ENCODE peak calls at places on chromosomes 13 and 19, in six cellular contexts. One of them, this sample, is unnamed.

GRCh38 chr13:68808456-68808855 is 1299.2 kb upstream of the ATXN8OS start:
- DNase-seq in endothelial cell of umbilical vein: no peak
- DNase-seq in H1: no peak
- DNase-seq in WTC11: no peak
- DNase-seq in HepG2: no peak
- DNase-seq in A549: no peak
- DNase-seq in this sample: no peak

GRCh38 chr19:12788682-12789097 is 2.6 kb upstream of the JUNB start:
- DNase-seq in A549: no peak
- DNase-seq in H1: no peak
- DNase-seq in endothelial cell of umbilical vein: peak
- DNase-seq in HepG2: peak
- DNase-seq in WTC11: peak
- DNase-seq in this sample: no peak

GRCh38 chr19:369256-369655 is 24.7 kb upstream of the MIER2 start:
- DNase-seq in HepG2: no peak
- DNase-seq in endothelial cell of umbilical vein: no peak
- DNase-seq in H1: no peak
- DNase-seq in WTC11: no peak
- DNase-seq in A549: no peak
- DNase-seq in this sample: no peak

GRCh38 chr19:2188708-2189385 is 25.1 kb downstream of the DOT1L start:
- DNase-seq in HepG2: no peak
- DNase-seq in H1: no peak
- DNase-seq in WTC11: no peak
- DNase-seq in A549: no peak
- DNase-seq in endothelial cell of umbilical vein: no peak
- DNase-seq in this sample: no peak

GRCh38 chr19:10603084-10603872 is 16.2 kb upstream of the AP1M2 start:
- DNase-seq in H1: peak
- DNase-seq in A549: no peak
- DNase-seq in HepG2: no peak
- DNase-seq in WTC11: peak
- DNase-seq in endothelial cell of umbilical vein: peak
- DNase-seq in this sample: peak

GRCh38 chr13:76696370-76696769 is 189.8 kb downstream of the KCTD12 start:
- DNase-seq in A549: no peak
- DNase-seq in H1: no peak
- DNase-seq in WTC11: no peak
- DNase-seq in endothelial cell of umbilical vein: no peak
- DNase-seq in HepG2: peak
- DNase-seq in this sample: no peak

GRCh38 chr19:2634960-2635359 is 67.5 kb downstream of the GNG7 start:
- DNase-seq in A549: no peak
- DNase-seq in HepG2: no peak
- DNase-seq in endothelial cell of umbilical vein: no peak
- DNase-seq in H1: no peak
- DNase-seq in WTC11: no peak
- DNase-seq in this sample: no peak

GRCh38 chr19:28485300-28485699 is 727.7 kb downstream of the UQCRFS1 start:
- DNase-seq in HepG2: no peak
- DNase-seq in endothelial cell of umbilical vein: no peak
- DNase-seq in A549: no peak
- DNase-seq in WTC11: no peak
- DNase-seq in H1: no peak
- DNase-seq in this sample: no peak

GRCh38 chr13:60511637-60512036 is 114.6 kb downstream of the TDRD3 start:
- DNase-seq in endothelial cell of umbilical vein: no peak
- DNase-seq in A549: no peak
- DNase-seq in HepG2: no peak
- DNase-seq in H1: no peak
- DNase-seq in WTC11: no peak
- DNase-seq in this sample: no peak

GRCh38 chr19:18867199-18867598 is 28.8 kb downstream of the CERS1 start:
- DNase-seq in HepG2: no peak
- DNase-seq in A549: no peak
- DNase-seq in endothelial cell of umbilical vein: no peak
- DNase-seq in H1: no peak
- DNase-seq in WTC11: no peak
- DNase-seq in this sample: no peak

GRCh38 chr19:18869231-18869575 is 26.8 kb downstream of the CERS1 start:
- DNase-seq in H1: peak
- DNase-seq in HepG2: no peak
- DNase-seq in WTC11: peak
- DNase-seq in A549: no peak
- DNase-seq in endothelial cell of umbilical vein: no peak
- DNase-seq in this sample: no peak

GRCh38 chr19:18869781-18870530 is 26.0 kb downstream of the CERS1 start:
- DNase-seq in endothelial cell of umbilical vein: no peak
- DNase-seq in WTC11: peak
- DNase-seq in H1: peak
- DNase-seq in A549: no peak
- DNase-seq in HepG2: no peak
- DNase-seq in this sample: no peak

GRCh38 chr19:18867751-18868150 is 28.2 kb downstream of the CERS1 start:
- DNase-seq in endothelial cell of umbilical vein: no peak
- DNase-seq in H1: no peak
- DNase-seq in HepG2: no peak
- DNase-seq in WTC11: no peak
- DNase-seq in A549: no peak
- DNase-seq in this sample: no peak

DNA sequence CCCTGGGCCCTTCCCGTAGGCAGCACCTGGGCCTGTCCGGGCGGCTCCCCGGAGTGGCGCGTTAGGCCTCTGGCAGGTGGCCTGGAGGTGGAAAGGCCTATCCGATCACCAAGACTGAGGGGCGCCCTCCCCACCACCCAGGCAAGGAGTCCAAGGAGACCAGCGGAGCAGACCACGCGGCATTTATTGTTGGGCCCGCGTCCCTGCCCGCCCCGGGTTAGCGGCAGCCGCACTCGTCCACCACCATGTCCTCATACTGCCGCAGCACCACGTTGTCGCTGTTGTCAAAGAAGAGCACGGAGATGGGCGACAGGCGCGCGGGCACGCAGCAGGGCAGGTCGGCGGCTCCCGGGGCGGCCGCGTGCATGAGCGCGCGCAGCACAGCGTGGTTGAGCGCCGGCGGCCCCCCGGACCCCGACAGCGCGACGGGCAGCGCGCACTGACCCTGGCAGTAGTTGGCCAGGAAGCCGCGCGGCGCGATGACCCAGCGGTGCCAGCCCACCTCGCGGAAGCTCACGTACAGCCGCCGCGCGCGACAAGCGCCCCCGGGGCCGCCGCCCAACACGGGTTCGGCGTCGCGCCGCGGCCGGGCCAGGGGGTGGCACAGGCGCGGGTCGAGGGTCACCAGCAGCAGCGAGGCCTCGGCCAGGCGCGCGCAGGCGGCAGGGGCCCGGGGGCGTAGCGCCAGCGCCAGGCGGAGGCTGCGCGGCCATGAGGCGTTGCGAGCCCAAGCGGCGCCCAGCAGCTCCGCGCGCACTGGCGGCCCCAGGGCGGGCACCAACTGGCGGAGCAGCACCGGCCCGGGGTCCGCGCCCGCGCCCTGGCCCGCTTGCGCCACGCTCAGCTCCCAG is 27.4 kb downstream of the CERS1 start:
- DNase-seq in HepG2: no peak
- DNase-seq in WTC11: peak
- DNase-seq in endothelial cell of umbilical vein: no peak
- DNase-seq in H1: no peak
- DNase-seq in A549: no peak
- DNase-seq in this sample: no peak
- TF ChIP-seq JUN in HepG2: no peak
- TF ChIP-seq JUN in WTC11: no peak
- TF ChIP-seq JUN in endothelial cell of umbilical vein: no peak
- TF ChIP-seq JUN in H1: no peak
- TF ChIP-seq JUN in A549: no peak
- TF ChIP-seq JUN in this sample: no peak

GRCh38 chr13:40986328-40986856 is 32.7 kb downstream of the ELF1 start:
- DNase-seq in HepG2: peak
- DNase-seq in WTC11: no peak
- DNase-seq in endothelial cell of umbilical vein: no peak
- DNase-seq in A549: no peak
- DNase-seq in H1: no peak
- DNase-seq in this sample: no peak
- TF ChIP-seq JUN in HepG2: no peak
- TF ChIP-seq JUN in WTC11: no peak
- TF ChIP-seq JUN in endothelial cell of umbilical vein: no peak
- TF ChIP-seq JUN in A549: no peak
- TF ChIP-seq JUN in H1: no peak
- TF ChIP-seq JUN in this sample: no peak

DNA sequence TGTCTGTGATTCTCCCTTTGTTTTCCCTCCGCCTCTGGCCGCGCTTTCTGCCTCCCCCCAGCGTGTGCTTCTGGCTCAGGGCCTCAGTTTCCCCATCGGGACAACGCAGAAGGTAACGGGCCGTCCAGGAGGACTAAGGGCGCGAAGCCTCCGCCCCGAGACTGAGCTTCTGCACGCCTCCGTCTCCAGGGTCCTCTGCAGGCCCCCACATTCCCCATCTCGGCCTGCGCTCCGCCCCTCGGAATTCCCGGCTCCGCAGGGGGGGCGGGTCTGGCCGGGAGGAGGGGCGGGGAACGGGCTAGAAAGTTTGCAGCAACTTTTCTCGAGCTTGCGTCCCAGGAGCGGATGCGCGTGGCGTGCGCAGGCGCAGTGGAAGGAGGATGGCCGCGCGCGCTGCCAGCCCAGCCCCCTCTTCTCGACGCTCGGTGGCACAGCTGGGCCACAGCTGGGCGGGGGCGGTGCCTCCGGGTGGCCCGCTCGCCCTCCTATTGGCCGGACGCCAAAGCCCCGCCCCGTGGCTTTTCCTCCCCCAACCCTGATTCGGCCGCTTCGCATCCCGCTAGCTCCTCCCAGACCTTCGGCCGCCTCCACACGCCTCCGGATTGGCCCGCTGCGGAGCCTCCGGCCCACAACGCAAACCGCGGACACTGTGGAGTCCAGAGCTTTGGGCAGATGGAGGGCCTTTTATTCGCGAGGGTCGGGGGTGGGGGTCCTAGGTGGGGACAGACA is at the start of gene SIX5:
- DNase-seq in H1: peak
- DNase-seq in endothelial cell of umbilical vein: peak
- DNase-seq in WTC11: peak
- DNase-seq in A549: peak
- DNase-seq in HepG2: peak
- DNase-seq in this sample: peak
- TF ChIP-seq JUN in H1: no peak
- TF ChIP-seq JUN in endothelial cell of umbilical vein: no peak
- TF ChIP-seq JUN in WTC11: no peak
- TF ChIP-seq JUN in A549: peak
- TF ChIP-seq JUN in HepG2: no peak
- TF ChIP-seq JUN in this sample: no peak

DNA sequence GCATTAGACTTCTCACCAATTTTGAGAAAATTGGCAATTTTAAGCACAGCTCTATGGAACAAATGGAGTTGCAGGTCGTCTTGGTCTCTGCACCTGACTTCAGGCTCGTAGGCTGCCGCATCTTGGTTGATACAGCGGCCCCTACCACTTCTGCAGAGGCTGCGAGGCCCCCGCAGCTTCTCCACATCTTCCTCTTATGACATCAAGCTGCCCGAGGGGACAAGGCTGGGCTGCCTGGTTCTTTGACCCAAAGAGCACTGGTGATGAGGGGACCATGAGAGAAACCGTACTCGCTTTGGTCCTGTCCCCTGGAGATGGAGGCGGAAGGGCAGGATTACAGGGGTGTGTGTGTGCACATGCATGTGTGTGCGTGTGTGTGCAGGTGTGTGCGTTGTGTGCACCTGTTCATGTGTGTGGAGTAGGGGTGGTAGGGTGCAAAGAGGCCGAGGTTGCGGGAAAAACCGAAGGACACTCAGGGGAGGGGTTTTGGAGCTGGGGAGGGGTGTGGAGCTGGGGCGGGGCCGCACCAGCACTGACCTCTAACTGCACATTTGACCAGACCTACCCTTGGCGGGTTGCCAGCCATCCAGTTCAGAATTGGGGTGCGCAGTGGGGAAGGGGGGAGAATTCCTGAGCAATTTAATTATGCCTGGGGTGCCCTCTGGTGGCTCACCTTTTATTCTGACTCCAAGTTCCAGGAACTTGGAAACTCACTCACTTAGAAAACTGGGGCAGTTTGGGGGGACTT is 65.1 kb upstream of the ARHGEF7 start:
- DNase-seq in H1: peak
- DNase-seq in HepG2: no peak
- DNase-seq in endothelial cell of umbilical vein: peak
- DNase-seq in A549: no peak
- DNase-seq in WTC11: peak
- DNase-seq in this sample: peak
- TF ChIP-seq JUN in H1: no peak
- TF ChIP-seq JUN in HepG2: no peak
- TF ChIP-seq JUN in endothelial cell of umbilical vein: no peak
- TF ChIP-seq JUN in A549: no peak
- TF ChIP-seq JUN in WTC11: no peak
- TF ChIP-seq JUN in this sample: no peak

GRCh38 chr19:33449799-33450198 is 71.8 kb downstream of the PEPD start:
- DNase-seq in A549: no peak
- DNase-seq in H1: no peak
- DNase-seq in HepG2: no peak
- DNase-seq in endothelial cell of umbilical vein: no peak
- DNase-seq in WTC11: no peak
- DNase-seq in this sample: no peak
- TF ChIP-seq JUN in A549: no peak
- TF ChIP-seq JUN in H1: no peak
- TF ChIP-seq JUN in HepG2: no peak
- TF ChIP-seq JUN in endothelial cell of umbilical vein: no peak
- TF ChIP-seq JUN in WTC11: no peak
- TF ChIP-seq JUN in this sample: no peak

This sample was measured in K562.